ENCODE peak calls at places on chromosomes 16 and 17, in five cellular contexts. O is foreskin keratinocyte, B is mucosa of gallbladder, E is GM23248, S is germinal center. W is an unnamed sample.

GRCh38 chr16:49663081-49664057 is 192.5 kb downstream of the ZNF423 start:
- DNase-seq in O (no peak), E (peak; percentile 35), B (peak; percentile 25), S (no peak), W (peak; percentile 39)

GRCh38 chr17:4573682-4574081 is 10.6 kb upstream of the SMTNL2 start:
- DNase-seq in B (no peak), S (no peak), E (peak; percentile 38), O (no peak), W (no peak)

GRCh38 chr17:869067-869466 is 86.9 kb downstream of the MRM3 start:
- DNase-seq in S (no peak), B (peak; percentile 46), E (peak; percentile 92), O (no peak), W (peak; percentile 84)

GRCh38 chr17:11738151-11738550 is 139.9 kb downstream of the DNAH9 start:
- DNase-seq in B (no peak), O (no peak), E (no peak), S (no peak), W (no peak)

GRCh38 chr17:73635101-73635767 is 9.0 kb downstream of the SDK2 start:
- DNase-seq in B (no peak), E (no peak), O (no peak), S (no peak), W (no peak)

GRCh38 chr17:79862771-79863440 is 23.7 kb upstream of the CBX4 start:
- DNase-seq in S (no peak), O (no peak), E (no peak), B (no peak), W (no peak)

GRCh38 chr17:58224315-58224714 is 5.3 kb upstream of the MKS1 start:
- DNase-seq in B (no peak), E (peak; percentile 71), S (no peak), O (peak; percentile 61), W (peak; percentile 55)

GRCh38 chr17:64165347-64165746 is 35.4 kb upstream of the ERN1 start:
- DNase-seq in O (no peak), B (no peak), S (no peak), E (no peak), W (no peak)

GRCh38 chr16:88353232-88353631 is 29.5 kb upstream of the ZNF469 start:
- DNase-seq in S (no peak), E (no peak), O (no peak), B (no peak), W (no peak)

GRCh38 chr17:13704333-13704732 is 102.6 kb upstream of the HS3ST3A1 start:
- DNase-seq in O (peak; percentile 48), B (no peak), E (peak; percentile 86), S (no peak), W (peak; percentile 28)

GRCh38 chr17:35807371-35808144 is 1.7 kb upstream of the TAF15 start:
- DNase-seq in E (peak; percentile 72), O (peak; percentile 33), B (no peak), S (no peak), W (peak; percentile 50)

GRCh38 chr17:40520991-40521453 is 19.6 kb upstream of the TNS4 start:
- DNase-seq in E (no peak), B (no peak), S (no peak), O (no peak), W (no peak)

GRCh38 chr17:47694818-47695663 is 1.1 kb downstream of the TBKBP1 start:
- DNase-seq in E (peak; percentile 88), S (no peak), O (peak; percentile 39), B (peak; percentile 36), W (peak; percentile 86)

GRCh38 chr17:17514361-17514992 is 18.3 kb upstream of the RASD1 start:
- DNase-seq in O (no peak), B (no peak), S (no peak), E (no peak), W (no peak)

GRCh38 chr16:66585477-66586239 is 6.4 kb downstream of the CMTM2 start:
- DNase-seq in E (no peak), S (no peak), O (no peak), B (no peak), W (no peak)

GRCh38 chr17:39903158-39903884 is 15.1 kb downstream of the GSDMB start:
- DNase-seq in S (no peak), O (no peak), E (no peak), B (no peak), W (no peak)

GRCh38 chr16:84284168-84284722 is 10.4 kb upstream of the WFDC1 start:
- DNase-seq in S (no peak), B (peak; percentile 62), E (peak; percentile 72), O (no peak), W (peak; percentile 78)

GRCh38 chr16:87304951-87305350 is 12.2 kb downstream of the C16orf95 start:
- DNase-seq in O (no peak), S (no peak), B (no peak), E (no peak), W (no peak)

GRCh38 chr16:12228607-12229499 is 252.3 kb downstream of the SNX29 start:
- DNase-seq in O (peak; percentile 38), E (peak; percentile 50), S (peak; percentile 43), B (peak; percentile 31), W (peak; percentile 75)

GRCh38 chr17:10661377-10661906 is 4.3 kb upstream of the MYH3 start:
- DNase-seq in B (no peak), E (no peak), O (no peak), S (no peak), W (no peak)

GRCh38 chr16:16033208-16033717 is 83.8 kb downstream of the ABCC1 start:
- DNase-seq in S (no peak), E (no peak), O (no peak), B (no peak), W (no peak)

GRCh38 chr17:56297142-56297541 is 143.9 kb downstream of the ANKFN1 start:
- DNase-seq in S (no peak), E (peak; percentile 77), O (no peak), B (no peak), W (peak; percentile 68)

GRCh38 chr17:57406131-57406980 is 150.0 kb downstream of the MSI2 start:
- DNase-seq in E (peak; percentile 5), S (no peak), O (no peak), B (no peak), W (peak; percentile 17)

GRCh38 chr16:15035163-15035729 is 20.6 kb downstream of the NTAN1 start:
- DNase-seq in O (no peak), E (no peak), S (no peak), B (no peak), W (no peak)

GRCh38 chr17:73667184-73667959 is 23.1 kb upstream of the SDK2 start:
- DNase-seq in S (no peak), B (no peak), O (no peak), E (no peak), W (no peak)

GRCh38 chr17:34502426-34502825 is 77.0 kb upstream of the TMEM132E start:
- DNase-seq in O (no peak), E (no peak), S (no peak), B (no peak), W (no peak)

GRCh38 chr17:63647065-63647725 is 25.0 kb downstream of the MAP3K3 start:
- DNase-seq in B (no peak), O (peak; percentile 43), E (peak; percentile 43), S (no peak), W (peak; percentile 48)

GRCh38 chr17:82787081-82787848 is 35.4 kb downstream of the TBCD start:
- DNase-seq in O (peak; percentile 96), E (peak; percentile 98), S (no peak), B (no peak), W (peak; percentile 94)

GRCh38 chr17:1186923-1187771 is 7.4 kb upstream of the ABR start:
- DNase-seq in E (peak; percentile 91), O (peak; percentile 64), S (peak; percentile 76), B (peak; percentile 86), W (peak; percentile 94)

GRCh38 chr16:53962041-53962440 is 258.1 kb downstream of the FTO start:
- DNase-seq in O (no peak), E (no peak), S (no peak), B (no peak), W (no peak)

GRCh38 chr17:65794572-65794971 is 233.1 kb upstream of the AXIN2 start:
- DNase-seq in S (peak; percentile 3), O (peak; percentile 15), B (no peak), E (peak; percentile 41), W (peak; percentile 13)

GRCh38 chr17:40281663-40282062 is 6.0 kb upstream of the CDC6 start:
- DNase-seq in E (no peak), B (no peak), S (no peak), O (no peak), W (no peak)

GRCh38 chr17:60164164-60164563 is 14.4 kb downstream of the CA4 start:
- DNase-seq in E (no peak), O (no peak), S (no peak), B (no peak), W (no peak)

GRCh38 chr17:70168044-70168978 is 1.0 kb upstream of the KCNJ2 start:
- DNase-seq in B (peak; percentile 66), O (peak; percentile 74), E (peak; percentile 71), S (peak; percentile 22), W (peak; percentile 69)

GRCh38 chr16:1431497-1432270 is 806 bp downstream of the PERCC1 start:
- DNase-seq in S (no peak), B (no peak), E (no peak), O (no peak), W (no peak)

GRCh38 chr17:10073905-10074304 is 124.5 kb downstream of the GAS7 start:
- DNase-seq in S (no peak), E (no peak), B (no peak), O (no peak), W (no peak)